ENCODE peak calls at places on chromosomes 1 and 21, in nine cellular contexts. One of them, this sample, is unnamed.

GRCh38 chr1:54685335-54685905 is 30.2 kb upstream of the TTC4 start:
- DNase-seq in GF-D8: no peak
- DNase-seq in COLO829: no peak
- DNase-seq in type B pancreatic cell: no peak
- DNase-seq in activated T-cell treated with anti-CD3 and anti-CD28 coated beads for 4 hours: no peak
- DNase-seq in T-cell: no peak
- DNase-seq in germinal center: no peak
- DNase-seq in RWPE1: no peak
- DNase-seq in fibroblast of lung: no peak
- DNase-seq in this sample: no peak

GRCh38 chr1:208748766-208749165 is 504.6 kb upstream of the PLXNA2 start:
- DNase-seq in GF-D8: no peak
- DNase-seq in COLO829: no peak
- DNase-seq in type B pancreatic cell: no peak
- DNase-seq in activated T-cell treated with anti-CD3 and anti-CD28 coated beads for 4 hours: no peak
- DNase-seq in T-cell: no peak
- DNase-seq in germinal center: no peak
- DNase-seq in RWPE1: no peak
- DNase-seq in fibroblast of lung: no peak
- DNase-seq in this sample: no peak

GRCh38 chr1:206066479-206067171 is 13.7 kb downstream of the RHEX start:
- DNase-seq in GF-D8: no peak
- DNase-seq in COLO829: no peak
- DNase-seq in type B pancreatic cell: no peak
- DNase-seq in activated T-cell treated with anti-CD3 and anti-CD28 coated beads for 4 hours: no peak
- DNase-seq in T-cell: no peak
- DNase-seq in germinal center: no peak
- DNase-seq in RWPE1: no peak
- DNase-seq in fibroblast of lung: no peak
- DNase-seq in this sample: no peak

GRCh38 chr1:21291964-21292363 is 1.7 kb upstream of the ECE1 start:
- DNase-seq in GF-D8: no peak
- DNase-seq in COLO829: no peak
- DNase-seq in type B pancreatic cell: no peak
- DNase-seq in activated T-cell treated with anti-CD3 and anti-CD28 coated beads for 4 hours: no peak
- DNase-seq in T-cell: no peak
- DNase-seq in germinal center: no peak
- DNase-seq in RWPE1: no peak
- DNase-seq in fibroblast of lung: no peak
- DNase-seq in this sample: no peak

GRCh38 chr21:20169812-20170576 is 828.2 kb upstream of the NCAM2 start:
- DNase-seq in GF-D8: no peak
- DNase-seq in COLO829: no peak
- DNase-seq in type B pancreatic cell: no peak
- DNase-seq in activated T-cell treated with anti-CD3 and anti-CD28 coated beads for 4 hours: no peak
- DNase-seq in T-cell: no peak
- DNase-seq in germinal center: no peak
- DNase-seq in RWPE1: no peak
- DNase-seq in fibroblast of lung: no peak
- DNase-seq in this sample: no peak

GRCh38 chr1:201827321-201828281 is 1.4 kb upstream of the IPO9 start:
- DNase-seq in GF-D8: no peak
- DNase-seq in COLO829: no peak
- DNase-seq in type B pancreatic cell: no peak
- DNase-seq in activated T-cell treated with anti-CD3 and anti-CD28 coated beads for 4 hours: no peak
- DNase-seq in T-cell: no peak
- DNase-seq in germinal center: no peak
- DNase-seq in RWPE1: no peak
- DNase-seq in fibroblast of lung: no peak
- DNase-seq in this sample: no peak

GRCh38 chr1:10242811-10243210 is 32.4 kb downstream of the KIF1B start:
- DNase-seq in GF-D8: peak
- DNase-seq in COLO829: no peak
- DNase-seq in type B pancreatic cell: no peak
- DNase-seq in activated T-cell treated with anti-CD3 and anti-CD28 coated beads for 4 hours: no peak
- DNase-seq in T-cell: no peak
- DNase-seq in germinal center: no peak
- DNase-seq in RWPE1: no peak
- DNase-seq in fibroblast of lung: no peak
- DNase-seq in this sample: peak

GRCh38 chr1:246294263-246294662 is 212.8 kb downstream of the SMYD3 start:
- DNase-seq in GF-D8: no peak
- DNase-seq in COLO829: no peak
- DNase-seq in type B pancreatic cell: no peak
- DNase-seq in activated T-cell treated with anti-CD3 and anti-CD28 coated beads for 4 hours: no peak
- DNase-seq in T-cell: no peak
- DNase-seq in germinal center: no peak
- DNase-seq in RWPE1: no peak
- DNase-seq in fibroblast of lung: no peak
- DNase-seq in this sample: no peak

GRCh38 chr1:115717541-115717940 is 51.0 kb downstream of the CASQ2 start:
- DNase-seq in GF-D8: no peak
- DNase-seq in COLO829: no peak
- DNase-seq in type B pancreatic cell: no peak
- DNase-seq in activated T-cell treated with anti-CD3 and anti-CD28 coated beads for 4 hours: no peak
- DNase-seq in T-cell: peak
- DNase-seq in germinal center: no peak
- DNase-seq in RWPE1: no peak
- DNase-seq in fibroblast of lung: peak
- DNase-seq in this sample: no peak

GRCh38 chr1:162136760-162137537 is 67.5 kb downstream of the NOS1AP start:
- DNase-seq in GF-D8: no peak
- DNase-seq in COLO829: peak
- DNase-seq in type B pancreatic cell: no peak
- DNase-seq in activated T-cell treated with anti-CD3 and anti-CD28 coated beads for 4 hours: no peak
- DNase-seq in T-cell: no peak
- DNase-seq in germinal center: no peak
- DNase-seq in RWPE1: peak
- DNase-seq in fibroblast of lung: peak
- DNase-seq in this sample: no peak

GRCh38 chr1:1359316-1359667 is 937 bp upstream of the MXRA8 start:
- DNase-seq in GF-D8: no peak
- DNase-seq in COLO829: no peak
- DNase-seq in type B pancreatic cell: no peak
- DNase-seq in activated T-cell treated with anti-CD3 and anti-CD28 coated beads for 4 hours: no peak
- DNase-seq in T-cell: no peak
- DNase-seq in germinal center: no peak
- DNase-seq in RWPE1: no peak
- DNase-seq in fibroblast of lung: peak
- DNase-seq in this sample: no peak

GRCh38 chr1:234143681-234144080 is 229.6 kb upstream of the COA6 start:
- DNase-seq in GF-D8: no peak
- DNase-seq in COLO829: no peak
- DNase-seq in type B pancreatic cell: no peak
- DNase-seq in activated T-cell treated with anti-CD3 and anti-CD28 coated beads for 4 hours: no peak
- DNase-seq in T-cell: no peak
- DNase-seq in germinal center: no peak
- DNase-seq in RWPE1: no peak
- DNase-seq in fibroblast of lung: no peak
- DNase-seq in this sample: no peak

GRCh38 chr1:40439247-40439646 is 11.0 kb upstream of the ZFP69B start:
- DNase-seq in GF-D8: no peak
- DNase-seq in COLO829: no peak
- DNase-seq in type B pancreatic cell: no peak
- DNase-seq in activated T-cell treated with anti-CD3 and anti-CD28 coated beads for 4 hours: no peak
- DNase-seq in T-cell: no peak
- DNase-seq in germinal center: no peak
- DNase-seq in RWPE1: no peak
- DNase-seq in fibroblast of lung: no peak
- DNase-seq in this sample: no peak

GRCh38 chr1:231778009-231778719 is 151.6 kb downstream of the DISC1 start:
- DNase-seq in GF-D8: no peak
- DNase-seq in COLO829: peak
- DNase-seq in type B pancreatic cell: no peak
- DNase-seq in activated T-cell treated with anti-CD3 and anti-CD28 coated beads for 4 hours: no peak
- DNase-seq in T-cell: no peak
- DNase-seq in germinal center: no peak
- DNase-seq in RWPE1: peak
- DNase-seq in fibroblast of lung: peak
- DNase-seq in this sample: peak

GRCh38 chr1:107430540-107431228 is 289.8 kb downstream of the NTNG1 start:
- DNase-seq in GF-D8: no peak
- DNase-seq in COLO829: peak
- DNase-seq in type B pancreatic cell: no peak
- DNase-seq in activated T-cell treated with anti-CD3 and anti-CD28 coated beads for 4 hours: no peak
- DNase-seq in T-cell: no peak
- DNase-seq in germinal center: peak
- DNase-seq in RWPE1: peak
- DNase-seq in fibroblast of lung: peak
- DNase-seq in this sample: peak

GRCh38 chr21:26212220-26212619 is 41.6 kb upstream of the APP start:
- DNase-seq in GF-D8: no peak
- DNase-seq in COLO829: no peak
- DNase-seq in type B pancreatic cell: no peak
- DNase-seq in activated T-cell treated with anti-CD3 and anti-CD28 coated beads for 4 hours: no peak
- DNase-seq in T-cell: no peak
- DNase-seq in germinal center: no peak
- DNase-seq in RWPE1: no peak
- DNase-seq in fibroblast of lung: no peak
- DNase-seq in this sample: no peak

GRCh38 chr1:223843934-223844333 is 1.8 kb downstream of the TP53BP2 start:
- DNase-seq in GF-D8: no peak
- DNase-seq in COLO829: no peak
- DNase-seq in type B pancreatic cell: no peak
- DNase-seq in activated T-cell treated with anti-CD3 and anti-CD28 coated beads for 4 hours: no peak
- DNase-seq in T-cell: no peak
- DNase-seq in germinal center: no peak
- DNase-seq in RWPE1: no peak
- DNase-seq in fibroblast of lung: no peak
- DNase-seq in this sample: no peak

GRCh38 chr21:18409579-18409978 is 6.0 kb upstream of the TMPRSS15 start:
- DNase-seq in GF-D8: no peak
- DNase-seq in COLO829: no peak
- DNase-seq in type B pancreatic cell: no peak
- DNase-seq in activated T-cell treated with anti-CD3 and anti-CD28 coated beads for 4 hours: no peak
- DNase-seq in T-cell: no peak
- DNase-seq in germinal center: no peak
- DNase-seq in RWPE1: no peak
- DNase-seq in fibroblast of lung: no peak
- DNase-seq in this sample: no peak

GRCh38 chr1:53657891-53658396 is 81.0 kb downstream of the GLIS1 start:
- DNase-seq in GF-D8: no peak
- DNase-seq in COLO829: no peak
- DNase-seq in type B pancreatic cell: no peak
- DNase-seq in activated T-cell treated with anti-CD3 and anti-CD28 coated beads for 4 hours: no peak
- DNase-seq in T-cell: no peak
- DNase-seq in germinal center: no peak
- DNase-seq in RWPE1: no peak
- DNase-seq in fibroblast of lung: no peak
- DNase-seq in this sample: no peak

GRCh38 chr1:7644906-7645750 is 126.0 kb upstream of the VAMP3 start:
- DNase-seq in GF-D8: no peak
- DNase-seq in COLO829: no peak
- DNase-seq in type B pancreatic cell: no peak
- DNase-seq in activated T-cell treated with anti-CD3 and anti-CD28 coated beads for 4 hours: no peak
- DNase-seq in T-cell: no peak
- DNase-seq in germinal center: no peak
- DNase-seq in RWPE1: peak
- DNase-seq in fibroblast of lung: no peak
- DNase-seq in this sample: no peak

GRCh38 chr1:21397813-21398188 is 42.1 kb upstream of the NBPF3 start:
- DNase-seq in GF-D8: no peak
- DNase-seq in COLO829: no peak
- DNase-seq in type B pancreatic cell: no peak
- DNase-seq in activated T-cell treated with anti-CD3 and anti-CD28 coated beads for 4 hours: no peak
- DNase-seq in T-cell: peak
- DNase-seq in germinal center: no peak
- DNase-seq in RWPE1: no peak
- DNase-seq in fibroblast of lung: no peak
- DNase-seq in this sample: no peak

GRCh38 chr1:225155555-225155954 is 226.1 kb downstream of the DNAH14 start:
- DNase-seq in GF-D8: no peak
- DNase-seq in COLO829: no peak
- DNase-seq in type B pancreatic cell: no peak
- DNase-seq in activated T-cell treated with anti-CD3 and anti-CD28 coated beads for 4 hours: no peak
- DNase-seq in T-cell: no peak
- DNase-seq in germinal center: no peak
- DNase-seq in RWPE1: no peak
- DNase-seq in fibroblast of lung: no peak
- DNase-seq in this sample: no peak

GRCh38 chr1:94679336-94680007 is 137.9 kb upstream of the F3 start:
- DNase-seq in GF-D8: no peak
- DNase-seq in COLO829: no peak
- DNase-seq in type B pancreatic cell: no peak
- DNase-seq in activated T-cell treated with anti-CD3 and anti-CD28 coated beads for 4 hours: no peak
- DNase-seq in T-cell: no peak
- DNase-seq in germinal center: no peak
- DNase-seq in RWPE1: no peak
- DNase-seq in fibroblast of lung: no peak
- DNase-seq in this sample: no peak

GRCh38 chr1:15410223-15410883 is 665 bp downstream of the EFHD2 start:
- DNase-seq in GF-D8: no peak
- DNase-seq in COLO829: no peak
- DNase-seq in type B pancreatic cell: no peak
- DNase-seq in activated T-cell treated with anti-CD3 and anti-CD28 coated beads for 4 hours: no peak
- DNase-seq in T-cell: no peak
- DNase-seq in germinal center: peak
- DNase-seq in RWPE1: no peak
- DNase-seq in fibroblast of lung: no peak
- DNase-seq in this sample: no peak

GRCh38 chr1:223713546-223714420 is 1.4 kb downstream of the CAPN2 start:
- DNase-seq in GF-D8: no peak
- DNase-seq in COLO829: no peak
- DNase-seq in type B pancreatic cell: no peak
- DNase-seq in activated T-cell treated with anti-CD3 and anti-CD28 coated beads for 4 hours: no peak
- DNase-seq in T-cell: no peak
- DNase-seq in germinal center: no peak
- DNase-seq in RWPE1: no peak
- DNase-seq in fibroblast of lung: no peak
- DNase-seq in this sample: no peak

GRCh38 chr1:53075761-53076163 is 13.7 kb downstream of the PODN start:
- DNase-seq in GF-D8: no peak
- DNase-seq in COLO829: no peak
- DNase-seq in type B pancreatic cell: no peak
- DNase-seq in activated T-cell treated with anti-CD3 and anti-CD28 coated beads for 4 hours: no peak
- DNase-seq in T-cell: no peak
- DNase-seq in germinal center: no peak
- DNase-seq in RWPE1: no peak
- DNase-seq in fibroblast of lung: no peak
- DNase-seq in this sample: no peak

GRCh38 chr1:179293340-179294327 is at the start of gene SOAT1:
- DNase-seq in GF-D8: peak
- DNase-seq in COLO829: peak
- DNase-seq in type B pancreatic cell: peak
- DNase-seq in activated T-cell treated with anti-CD3 and anti-CD28 coated beads for 4 hours: peak
- DNase-seq in T-cell: peak
- DNase-seq in germinal center: peak
- DNase-seq in RWPE1: peak
- DNase-seq in fibroblast of lung: peak
- DNase-seq in this sample: peak

GRCh38 chr1:94022471-94023189 is 98.3 kb downstream of the ABCA4 start:
- DNase-seq in GF-D8: no peak
- DNase-seq in COLO829: no peak
- DNase-seq in type B pancreatic cell: no peak
- DNase-seq in activated T-cell treated with anti-CD3 and anti-CD28 coated beads for 4 hours: no peak
- DNase-seq in T-cell: no peak
- DNase-seq in germinal center: no peak
- DNase-seq in RWPE1: no peak
- DNase-seq in fibroblast of lung: peak
- DNase-seq in this sample: no peak

GRCh38 chr1:22196041-22196440 is 53.1 kb upstream of the WNT4 start:
- DNase-seq in GF-D8: no peak
- DNase-seq in COLO829: no peak
- DNase-seq in type B pancreatic cell: no peak
- DNase-seq in activated T-cell treated with anti-CD3 and anti-CD28 coated beads for 4 hours: no peak
- DNase-seq in T-cell: no peak
- DNase-seq in germinal center: no peak
- DNase-seq in RWPE1: no peak
- DNase-seq in fibroblast of lung: no peak
- DNase-seq in this sample: no peak

GRCh38 chr1:83113686-83114085 is 885.2 kb downstream of the TTLL7 start:
- DNase-seq in GF-D8: no peak
- DNase-seq in COLO829: no peak
- DNase-seq in type B pancreatic cell: no peak
- DNase-seq in activated T-cell treated with anti-CD3 and anti-CD28 coated beads for 4 hours: no peak
- DNase-seq in T-cell: no peak
- DNase-seq in germinal center: no peak
- DNase-seq in RWPE1: no peak
- DNase-seq in fibroblast of lung: peak
- DNase-seq in this sample: no peak

GRCh38 chr21:33007747-33008146 is 18.0 kb upstream of the OLIG2 start:
- DNase-seq in GF-D8: peak
- DNase-seq in COLO829: no peak
- DNase-seq in type B pancreatic cell: no peak
- DNase-seq in activated T-cell treated with anti-CD3 and anti-CD28 coated beads for 4 hours: no peak
- DNase-seq in T-cell: no peak
- DNase-seq in germinal center: no peak
- DNase-seq in RWPE1: no peak
- DNase-seq in fibroblast of lung: no peak
- DNase-seq in this sample: peak